ENCODE peak calls at places on chromosomes 7 and 10, in nine cellular contexts. D is endodermal cell, X is fibroblast of lung, U is tibial artery, I is ovary, P is PC-3, H is uterus, Q is SJSA1, N is lower lobe of right lung. A is an unnamed sample.
A peak's percentile ranks its signal among the peaks of the same experiment; 100 is the strongest.

GRCh38 chr10:95242581-95243317 is 48.1 kb downstream of the PDLIM1 start:
- DNase-seq in P (peak; percentile 73), U (no peak), N (no peak), X (peak; percentile 48), H (no peak), Q (no peak), I (no peak), D (peak; percentile 82), A (peak; percentile 43)

GRCh38 chr10:30639946-30640786 is 10.6 kb upstream of the LYZL2 start:
- DNase-seq in P (peak; percentile 63), I (no peak), X (peak; percentile 58), Q (no peak), N (no peak), H (no peak), D (no peak), U (no peak), A (peak; percentile 70)

GRCh38 chr7:4712371-4713182 is 30.5 kb downstream of the FOXK1 start:
- DNase-seq in U (no peak), N (no peak), D (no peak), Q (no peak), I (no peak), X (peak; percentile 42), H (no peak), P (peak; percentile 76), A (no peak)

GRCh38 chr10:86203162-86203905 is 163.3 kb downstream of the GRID1 start:
- DNase-seq in N (no peak), Q (no peak), D (peak; percentile 91), H (no peak), X (peak; percentile 7), I (no peak), P (peak; percentile 12), U (no peak), A (peak; percentile 33)

GRCh38 chr7:8582723-8583122 is 149.3 kb downstream of the NXPH1 start:
- DNase-seq in N (no peak), X (no peak), P (no peak), Q (no peak), U (no peak), D (no peak), H (no peak), I (no peak), A (no peak)

GRCh38 chr10:112904000-112904399 is 46.0 kb upstream of the TCF7L2 start:
- DNase-seq in P (peak; percentile 69), Q (no peak), I (no peak), X (peak; percentile 61), N (no peak), U (no peak), H (no peak), D (no peak), A (no peak)

GRCh38 chr10:129662386-129662785 is 195.3 kb downstream of the MGMT start:
- DNase-seq in U (no peak), Q (no peak), N (no peak), P (no peak), I (no peak), D (peak; percentile 65), X (no peak), H (no peak), A (peak; percentile 4)

GRCh38 chr7:3154881-3155494 is 111.3 kb upstream of the CARD11 start:
- DNase-seq in U (no peak), D (peak; percentile 78), P (peak; percentile 72), N (no peak), Q (no peak), X (peak; percentile 31), I (no peak), H (no peak), A (peak; percentile 68)

GRCh38 chr7:7736671-7737070 is 18.3 kb upstream of the RPA3 start:
- DNase-seq in Q (no peak), D (peak; percentile 81), U (no peak), I (no peak), H (no peak), X (no peak), P (no peak), N (no peak), A (no peak)

GRCh38 chr7:50652400-50653115 is 87.4 kb upstream of the DDC start:
- DNase-seq in X (no peak), Q (no peak), P (no peak), U (no peak), I (no peak), D (no peak), N (no peak), H (no peak), A (no peak)

GRCh38 chr7:157477550-157478212 is 140.9 kb downstream of the DNAJB6 start:
- DNase-seq in N (no peak), P (no peak), U (peak; percentile 10), I (no peak), X (no peak), Q (no peak), D (peak; percentile 42), H (no peak), A (no peak)

GRCh38 chr10:93147281-93147680 is 73.6 kb downstream of the CYP26A1 start:
- DNase-seq in P (no peak), Q (no peak), X (peak; percentile 36), D (no peak), N (no peak), H (no peak), I (no peak), U (no peak), A (no peak)

GRCh38 chr7:15199482-15199881 is 296.9 kb upstream of the DGKB start:
- DNase-seq in Q (no peak), D (no peak), U (no peak), P (peak; percentile 44), H (no peak), I (no peak), N (no peak), X (peak; percentile 11), A (peak; percentile 22)

GRCh38 chr7:35526645-35527044 is 168.3 kb downstream of the HERPUD2 start:
- DNase-seq in I (no peak), D (no peak), Q (no peak), P (no peak), N (no peak), X (no peak), H (no peak), U (no peak), A (no peak)
- H3K9me3 ChIP-seq in I (no peaks in the 10 kb centered on the region), D (no peaks in the 10 kb centered on the region), Q (no peaks in the 10 kb centered on the region), P (no peaks in the 10 kb centered on the region), N (no peaks in the 10 kb centered on the region), X (no peaks in the 10 kb centered on the region), H (no peaks in the 10 kb centered on the region), U (no peaks in the 10 kb centered on the region), A (no peaks in the 10 kb centered on the region)

DNA sequence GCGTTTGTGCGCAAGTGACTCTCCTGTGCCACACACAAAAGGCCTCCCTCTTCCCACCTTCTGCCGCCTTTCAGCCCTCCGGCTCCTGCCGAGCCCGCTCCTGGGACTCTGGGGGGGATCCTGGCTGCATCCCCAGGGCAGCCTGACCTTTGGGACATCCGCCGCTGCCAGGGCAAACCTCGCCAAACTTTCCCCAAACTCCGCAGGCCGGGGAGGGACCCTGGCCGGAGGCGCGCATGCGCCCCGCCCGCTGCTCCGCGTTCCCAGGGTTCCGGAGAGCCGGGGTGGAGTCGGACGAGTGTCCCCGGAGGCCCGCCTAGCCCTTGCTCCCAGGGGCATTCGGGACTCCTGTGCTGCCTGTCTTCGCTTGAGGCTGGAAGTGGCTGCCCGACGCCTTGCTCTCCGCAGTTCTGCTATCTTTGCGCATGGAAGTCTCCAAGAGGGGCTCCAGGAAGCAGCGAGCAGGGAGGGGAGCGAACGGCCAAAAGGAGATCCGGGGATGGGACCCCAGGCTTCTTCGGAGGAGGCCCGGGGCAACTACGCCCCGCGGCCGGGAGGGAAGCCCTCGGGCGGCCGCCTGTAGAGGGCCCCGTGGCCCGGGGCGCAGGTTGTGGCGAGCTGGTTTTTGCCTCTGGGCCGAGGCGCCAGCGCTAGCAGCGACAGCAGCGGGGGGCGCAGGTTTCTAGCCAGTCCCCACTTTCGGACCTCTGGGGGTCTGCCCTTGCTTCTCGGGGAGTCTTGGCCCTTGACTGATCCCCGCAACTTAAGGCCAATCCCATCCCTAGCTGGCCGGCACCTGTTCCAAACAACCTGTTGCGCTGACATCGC is 7.0 kb downstream of the PTF1A start:
- DNase-seq in P (no peak), H (no peak), U (no peak), Q (no peak), D (peak; percentile 90), I (no peak), X (peak; percentile 3), N (no peak), A (peak; percentile 40)
- H3K27me3 ChIP-seq in P (peaks cover 80% of the 10 kb centered on the region), H (no peaks in the 10 kb centered on the region), U (no peaks in the 10 kb centered on the region), Q (peaks cover 91% of the 10 kb centered on the region), D (peaks cover 100% of the 10 kb centered on the region), I (no peaks in the 10 kb centered on the region), X (peaks cover 28% of the 10 kb centered on the region), N (peaks cover 98% of the 10 kb centered on the region), A (peaks cover 100% of the 10 kb centered on the region)

DNA sequence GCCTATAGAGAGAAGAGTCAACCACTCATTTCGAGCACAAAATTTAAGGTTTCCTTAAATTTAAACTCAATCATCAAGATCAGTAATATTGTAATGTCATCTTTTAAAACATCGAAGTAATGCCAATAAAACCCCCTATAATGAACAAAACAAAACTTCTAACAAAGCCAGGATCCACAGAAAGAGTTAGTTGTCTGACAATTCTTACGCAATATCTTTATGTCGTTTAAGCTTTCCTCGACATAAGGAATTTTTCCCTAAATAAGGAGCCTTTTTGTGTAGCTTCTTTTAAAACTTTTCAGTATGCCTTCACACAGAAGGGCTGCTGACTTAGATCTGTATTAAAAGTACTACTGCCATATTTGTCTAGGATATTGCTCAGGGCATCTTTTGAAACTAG is 7.5 kb downstream of the EBLN1 start:
- DNase-seq in U (no peak), I (no peak), P (no peak), D (no peak), X (no peak), N (no peak), H (no peak), Q (no peak), A (no peak)
- H3K9me3 ChIP-seq in U (no peaks in the 10 kb centered on the region), I (no peaks in the 10 kb centered on the region), P (no peaks in the 10 kb centered on the region), D (no peaks in the 10 kb centered on the region), X (no peaks in the 10 kb centered on the region), N (no peaks in the 10 kb centered on the region), H (no peaks in the 10 kb centered on the region), Q (no peaks in the 10 kb centered on the region), A (no peaks in the 10 kb centered on the region)

GRCh38 chr10:22325272-22325947 is 4.5 kb downstream of the BMI1 start:
- DNase-seq in I (peak; percentile 88), N (peak; percentile 77), X (peak; percentile 57), Q (peak; percentile 73), H (peak; percentile 79), U (peak; percentile 55), P (peak; percentile 71), D (peak; percentile 90), A (peak; percentile 84)

GRCh38 chr10:22325948-22326702 is 5.2 kb downstream of the BMI1 start:
- DNase-seq in Q (no peak), X (no peak), N (no peak), I (no peak), D (no peak), P (peak; percentile 7), H (no peak), U (no peak), A (no peak)

GRCh38 chr10:22332116-22332692 is 11.3 kb downstream of the BMI1 start:
- DNase-seq in I (no peak), U (no peak), Q (no peak), N (no peak), H (no peak), X (no peak), D (no peak), P (no peak), A (no peak)

GRCh38 chr10:22333167-22333566 is 12.1 kb upstream of the SPAG6 start:
- DNase-seq in I (no peak), H (no peak), P (no peak), X (no peak), D (no peak), N (no peak), Q (no peak), U (no peak), A (no peak)

DNA sequence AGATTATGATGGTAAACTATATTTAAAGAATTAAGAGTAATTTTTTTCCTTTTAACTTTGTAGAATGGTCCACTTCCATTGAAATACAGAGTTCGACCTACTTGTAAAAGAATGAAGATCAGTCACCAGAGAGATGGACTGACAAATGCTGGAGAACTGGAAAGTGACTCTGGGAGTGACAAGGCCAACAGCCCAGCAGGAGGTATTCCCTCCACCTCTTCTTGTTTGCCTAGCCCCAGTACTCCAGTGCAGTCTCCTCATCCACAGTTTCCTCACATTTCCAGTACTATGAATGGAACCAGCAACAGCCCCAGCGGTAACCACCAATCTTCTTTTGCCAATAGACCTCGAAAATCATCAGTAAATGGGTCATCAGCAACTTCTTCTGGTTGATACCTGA is 8.3 kb downstream of the BMI1 start:
- DNase-seq in P (no peak), I (no peak), Q (no peak), H (no peak), N (no peak), U (no peak), D (peak; percentile 57), X (no peak), A (no peak)
- H3K27me3 ChIP-seq in P (no peaks in the 10 kb centered on the region), I (no peaks in the 10 kb centered on the region), Q (peaks cover 11% of the 10 kb centered on the region), H (no peaks in the 10 kb centered on the region), N (peaks cover 13% of the 10 kb centered on the region), U (no peaks in the 10 kb centered on the region), D (peaks cover 73% of the 10 kb centered on the region), X (peaks cover under 1% of the 10 kb centered on the region), A (no peaks in the 10 kb centered on the region)